ENCODE peak calls at places on chromosomes 7 and 10, in seven cellular contexts. G, Q, K, P, H, N and I are unnamed samples.

GRCh38 chr10:132984008-132984295 is 41.6 kb upstream of the CFAP46 start:
- DNase-seq in G (no peak), Q (no peak), K (no peak), P (no peak), H (no peak), N (no peak), I (no peak)

GRCh38 chr10:33460461-33461294 is 126.2 kb upstream of the NRP1 start:
- DNase-seq in G (no peak), Q (no peak), K (peak; percentile 35), P (no peak), H (peak; percentile 78), N (no peak), I (no peak)

GRCh38 chr10:75803816-75804576 is 372.6 kb downstream of the LRMDA start:
- DNase-seq in G (no peak), Q (no peak), K (no peak), P (no peak), H (no peak), N (no peak), I (no peak)

GRCh38 chr7:105719395-105719794 is 138.1 kb upstream of the EFCAB10 start:
- DNase-seq in G (peak; percentile 6), Q (no peak), K (no peak), P (no peak), H (no peak), N (no peak), I (no peak)

GRCh38 chr10:110638319-110638718 is 5.8 kb upstream of the RBM20 start:
- DNase-seq in G (no peak), Q (no peak), K (no peak), P (no peak), H (no peak), N (no peak), I (no peak)

GRCh38 chr10:26555719-26556368 is 117.7 kb downstream of the APBB1IP start:
- DNase-seq in G (no peak), Q (no peak), K (peak; percentile 32), P (peak; percentile 86), H (peak; percentile 85), N (peak; percentile 24), I (peak; percentile 96)

GRCh38 chr7:157792954-157793353 is 456.1 kb downstream of the DNAJB6 start:
- DNase-seq in G (no peak), Q (no peak), K (no peak), P (no peak), H (no peak), N (no peak), I (no peak)

GRCh38 chr7:99737726-99738125 is 2.7 kb upstream of the CYP3A7 start:
- DNase-seq in G (no peak), Q (no peak), K (no peak), P (peak; percentile 89), H (no peak), N (no peak), I (no peak)

GRCh38 chr10:76779163-76779820 is 858.3 kb downstream of the KCNMA1 start:
- DNase-seq in G (peak; percentile 68), Q (peak; percentile 55), K (peak; percentile 87), P (peak; percentile 7), H (no peak), N (no peak), I (peak; percentile 15)

GRCh38 chr7:149871576-149871975 is 2.2 kb upstream of the ATP6V0E2 start:
- DNase-seq in G (no peak), Q (no peak), K (peak; percentile 34), P (no peak), H (no peak), N (no peak), I (no peak)

GRCh38 chr7:148747274-148747673 is 48.6 kb downstream of the CUL1 start:
- DNase-seq in G (peak; percentile 63), Q (no peak), K (no peak), P (peak; percentile 27), H (no peak), N (no peak), I (no peak)

GRCh38 chr7:10412426-10413019 is 561.1 kb upstream of the PHF14 start:
- DNase-seq in G (peak; percentile 51), Q (no peak), K (peak; percentile 23), P (peak; percentile 56), H (no peak), N (peak; percentile 3), I (no peak)

GRCh38 chr7:99408347-99409191 is at the start of the genes BUD31 and PDAP1:
- DNase-seq in G (peak; percentile 96), Q (peak; percentile 95), K (peak; percentile 85), P (peak; percentile 94), H (peak; percentile 97), N (peak; percentile 96), I (peak; percentile 72)

GRCh38 chr7:104825099-104825498 is 188.9 kb upstream of the KMT2E start:
- DNase-seq in G (no peak), Q (no peak), K (no peak), P (no peak), H (no peak), N (no peak), I (no peak)

GRCh38 chr10:116403740-116404250 is 23.9 kb upstream of the PNLIPRP3 start:
- DNase-seq in G (no peak), Q (no peak), K (no peak), P (no peak), H (no peak), N (no peak), I (no peak)

GRCh38 chr7:32204361-32205018 is 134.3 kb upstream of the PDE1C start:
- DNase-seq in G (peak; percentile 89), Q (peak; percentile 70), K (peak; percentile 83), P (peak; percentile 76), H (peak; percentile 75), N (peak; percentile 79), I (peak; percentile 26)

GRCh38 chr10:79400567-79401004 is 44.8 kb downstream of the ZCCHC24 start:
- DNase-seq in G (peak; percentile 64), Q (no peak), K (no peak), P (peak; percentile 42), H (no peak), N (peak; percentile 65), I (no peak)

GRCh38 chr10:29304259-29305030 is 15.6 kb downstream of the LYZL1 start:
- DNase-seq in G (peak; percentile 82), Q (peak; percentile 67), K (peak; percentile 81), P (peak; percentile 65), H (peak; percentile 77), N (peak; percentile 79), I (no peak)
- H3K4me3 ChIP-seq in G (no peak overlapping the region), Q (no peak overlapping the region), K (no peak overlapping the region), P (no peak overlapping the region), H (peak overlapping the region; percentile 13), N (no peak overlapping the region), I (no peak overlapping the region)

GRCh38 chr7:7424151-7424873 is 111.4 kb downstream of the COL28A1 start:
- DNase-seq in G (peak; percentile 80), Q (peak; percentile 68), K (no peak), P (peak; percentile 75), H (peak; percentile 71), N (peak; percentile 54), I (no peak)
- H3K4me3 ChIP-seq in G (no peak overlapping the region), Q (peak overlapping the region; percentile 32), K (peak overlapping the region; percentile 42), P (peak overlapping the region; percentile 37), H (peak overlapping the region; percentile 51), N (peak overlapping the region; percentile 40), I (peak overlapping the region; percentile 54)

DNA sequence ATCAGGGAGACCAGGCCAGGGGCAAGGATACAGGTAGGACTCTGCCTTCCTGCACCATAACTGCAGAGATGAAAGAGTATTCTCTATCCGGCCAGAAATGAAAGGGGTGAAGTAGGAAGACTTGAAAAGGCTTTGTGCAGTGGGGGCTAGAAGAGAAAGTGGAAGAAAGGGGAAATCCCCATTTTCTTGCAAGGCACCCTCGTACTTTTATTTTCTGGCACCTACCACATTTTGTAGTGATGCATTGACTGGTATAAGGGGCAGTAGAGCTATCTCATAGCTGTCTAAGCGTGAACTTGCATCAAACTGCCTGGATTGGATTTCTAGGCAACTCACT is 752 bp upstream of the CAMK2G start:
- DNase-seq in G (no peak), Q (no peak), K (no peak), P (no peak), H (no peak), N (no peak), I (no peak)
- H3K4me3 ChIP-seq in G (peak overlapping the region; percentile 58), Q (peak overlapping the region; percentile 90), K (peak overlapping the region; percentile 48), P (no peak overlapping the region), H (peak overlapping the region; percentile 92), N (peak overlapping the region; percentile 90), I (peak overlapping the region; percentile 71)

GRCh38 chr10:101135151-101136006 is 4.3 kb downstream of the TLX1 start:
- DNase-seq in G (no peak), Q (no peak), K (no peak), P (no peak), H (peak; percentile 50), N (no peak), I (no peak)
- H3K4me3 ChIP-seq in G (no peak overlapping the region), Q (no peak overlapping the region), K (no peak overlapping the region), P (no peak overlapping the region), H (no peak overlapping the region), N (no peak overlapping the region), I (no peak overlapping the region)

GRCh38 chr10:717458-717857 is 28.0 kb upstream of the DIP2C start:
- DNase-seq in G (no peak), Q (no peak), K (no peak), P (no peak), H (no peak), N (no peak), I (no peak)

GRCh38 chr10:718143-718700 is 28.8 kb upstream of the DIP2C start:
- DNase-seq in G (no peak), Q (no peak), K (no peak), P (no peak), H (no peak), N (no peak), I (no peak)

GRCh38 chr10:712575-712974 is 23.1 kb upstream of the DIP2C start:
- DNase-seq in G (no peak), Q (no peak), K (no peak), P (no peak), H (no peak), N (no peak), I (no peak)

GRCh38 chr10:712089-712488 is 22.6 kb upstream of the DIP2C start:
- DNase-seq in G (no peak), Q (no peak), K (no peak), P (peak; percentile 6), H (no peak), N (no peak), I (no peak)

GRCh38 chr10:714214-714613 is 24.7 kb upstream of the DIP2C start:
- DNase-seq in G (no peak), Q (no peak), K (no peak), P (no peak), H (no peak), N (no peak), I (no peak)
- H3K4me3 ChIP-seq in G (no peak overlapping the region), Q (no peak overlapping the region), K (no peak overlapping the region), P (no peak overlapping the region), H (no peak overlapping the region), N (no peak overlapping the region), I (no peak overlapping the region)

GRCh38 chr10:52906046-52906445 is 133.5 kb upstream of the MBL2 start:
- DNase-seq in G (no peak), Q (no peak), K (no peak), P (peak; percentile 81), H (no peak), N (no peak), I (peak; percentile 78)

GRCh38 chr10:52903397-52903938 is 130.9 kb upstream of the MBL2 start:
- DNase-seq in G (peak; percentile 30), Q (no peak), K (no peak), P (no peak), H (no peak), N (no peak), I (no peak)

GRCh38 chr10:52911163-52911562 is 138.6 kb upstream of the MBL2 start:
- DNase-seq in G (no peak), Q (no peak), K (no peak), P (no peak), H (no peak), N (no peak), I (no peak)

GRCh38 chr10:52908483-52908882 is 135.9 kb upstream of the MBL2 start:
- DNase-seq in G (no peak), Q (no peak), K (no peak), P (no peak), H (no peak), N (no peak), I (no peak)
- H3K4me3 ChIP-seq in G (no peak overlapping the region), Q (no peak overlapping the region), K (no peak overlapping the region), P (no peak overlapping the region), H (no peak overlapping the region), N (no peak overlapping the region), I (no peak overlapping the region)